ENCODE peak calls at places on chromosomes 13 and 19, in ten cellular contexts. One of them, this sample, is unnamed.

GRCh38 chr19:12331211-12331941 is 2.1 kb downstream of the ZNF563 start:
- DNase-seq in hepatocyte: peak
- DNase-seq in tibial nerve: no peak
- DNase-seq in body of pancreas: no peak
- DNase-seq in right atrium auricular region: no peak
- DNase-seq in cardiac muscle cell: peak
- DNase-seq in psoas muscle: no peak
- DNase-seq in OCI-LY7: peak
- DNase-seq in dorsolateral prefrontal cortex: no peak
- DNase-seq in breast epithelium: no peak
- DNase-seq in this sample: no peak

GRCh38 chr13:20035130-20035529 is 76.6 kb downstream of the ZMYM2 start:
- DNase-seq in right atrium auricular region: no peak
- DNase-seq in hepatocyte: no peak
- DNase-seq in cardiac muscle cell: no peak
- DNase-seq in dorsolateral prefrontal cortex: no peak
- DNase-seq in body of pancreas: no peak
- DNase-seq in tibial nerve: no peak
- DNase-seq in psoas muscle: no peak
- DNase-seq in breast epithelium: no peak
- DNase-seq in OCI-LY7: no peak
- DNase-seq in this sample: no peak

GRCh38 chr13:46296920-46297319 is 85.2 kb downstream of the LRRC63 start:
- DNase-seq in tibial nerve: no peak
- DNase-seq in cardiac muscle cell: no peak
- DNase-seq in breast epithelium: no peak
- DNase-seq in psoas muscle: no peak
- DNase-seq in hepatocyte: peak
- DNase-seq in right atrium auricular region: no peak
- DNase-seq in OCI-LY7: no peak
- DNase-seq in body of pancreas: no peak
- DNase-seq in dorsolateral prefrontal cortex: no peak
- DNase-seq in this sample: no peak

GRCh38 chr19:47239610-47240296 is 8.8 kb upstream of the BBC3 start:
- DNase-seq in right atrium auricular region: no peak
- DNase-seq in psoas muscle: peak
- DNase-seq in cardiac muscle cell: peak
- DNase-seq in tibial nerve: no peak
- DNase-seq in hepatocyte: peak
- DNase-seq in breast epithelium: no peak
- DNase-seq in OCI-LY7: no peak
- DNase-seq in dorsolateral prefrontal cortex: peak
- DNase-seq in body of pancreas: no peak
- DNase-seq in this sample: peak

GRCh38 chr19:17572640-17573039 is 17.2 kb downstream of the COLGALT1 start:
- DNase-seq in tibial nerve: no peak
- DNase-seq in cardiac muscle cell: no peak
- DNase-seq in hepatocyte: no peak
- DNase-seq in dorsolateral prefrontal cortex: no peak
- DNase-seq in breast epithelium: no peak
- DNase-seq in body of pancreas: no peak
- DNase-seq in OCI-LY7: no peak
- DNase-seq in psoas muscle: no peak
- DNase-seq in right atrium auricular region: no peak
- DNase-seq in this sample: no peak

GRCh38 chr13:43023244-43023931 is at the start of gene DNAJC15:
- DNase-seq in cardiac muscle cell: no peak
- DNase-seq in hepatocyte: peak
- DNase-seq in tibial nerve: peak
- DNase-seq in right atrium auricular region: peak
- DNase-seq in OCI-LY7: peak
- DNase-seq in breast epithelium: peak
- DNase-seq in body of pancreas: peak
- DNase-seq in dorsolateral prefrontal cortex: peak
- DNase-seq in psoas muscle: peak
- DNase-seq in this sample: peak

GRCh38 chr13:78317030-78317429 is 286.3 kb downstream of the POU4F1 start:
- DNase-seq in dorsolateral prefrontal cortex: no peak
- DNase-seq in right atrium auricular region: no peak
- DNase-seq in hepatocyte: peak
- DNase-seq in breast epithelium: no peak
- DNase-seq in cardiac muscle cell: peak
- DNase-seq in OCI-LY7: no peak
- DNase-seq in tibial nerve: no peak
- DNase-seq in body of pancreas: no peak
- DNase-seq in psoas muscle: no peak
- DNase-seq in this sample: no peak

GRCh38 chr13:107006646-107007045 is 438.7 kb upstream of the ARGLU1 start:
- DNase-seq in psoas muscle: no peak
- DNase-seq in body of pancreas: no peak
- DNase-seq in right atrium auricular region: no peak
- DNase-seq in hepatocyte: no peak
- DNase-seq in tibial nerve: no peak
- DNase-seq in OCI-LY7: no peak
- DNase-seq in breast epithelium: no peak
- DNase-seq in dorsolateral prefrontal cortex: no peak
- DNase-seq in cardiac muscle cell: no peak
- DNase-seq in this sample: no peak

GRCh38 chr13:105530468-105530867 is 1005.0 kb downstream of the EFNB2 start:
- DNase-seq in psoas muscle: no peak
- DNase-seq in breast epithelium: no peak
- DNase-seq in tibial nerve: no peak
- DNase-seq in OCI-LY7: no peak
- DNase-seq in body of pancreas: no peak
- DNase-seq in dorsolateral prefrontal cortex: no peak
- DNase-seq in hepatocyte: no peak
- DNase-seq in right atrium auricular region: no peak
- DNase-seq in cardiac muscle cell: no peak
- DNase-seq in this sample: no peak

GRCh38 chr13:74290324-74290773 is 156.1 kb upstream of the KLF12 start:
- DNase-seq in OCI-LY7: peak
- DNase-seq in hepatocyte: peak
- DNase-seq in psoas muscle: no peak
- DNase-seq in cardiac muscle cell: peak
- DNase-seq in breast epithelium: no peak
- DNase-seq in body of pancreas: no peak
- DNase-seq in dorsolateral prefrontal cortex: no peak
- DNase-seq in tibial nerve: no peak
- DNase-seq in right atrium auricular region: no peak
- DNase-seq in this sample: peak

GRCh38 chr13:72141845-72142470 is 275.0 kb upstream of the DACH1 start:
- DNase-seq in OCI-LY7: no peak
- DNase-seq in psoas muscle: no peak
- DNase-seq in hepatocyte: no peak
- DNase-seq in dorsolateral prefrontal cortex: no peak
- DNase-seq in body of pancreas: no peak
- DNase-seq in cardiac muscle cell: no peak
- DNase-seq in tibial nerve: no peak
- DNase-seq in breast epithelium: no peak
- DNase-seq in right atrium auricular region: no peak
- DNase-seq in this sample: no peak

GRCh38 chr13:101623469-101624209 is 171.2 kb downstream of the ITGBL1 start:
- DNase-seq in cardiac muscle cell: no peak
- DNase-seq in dorsolateral prefrontal cortex: no peak
- DNase-seq in psoas muscle: no peak
- DNase-seq in tibial nerve: no peak
- DNase-seq in hepatocyte: no peak
- DNase-seq in body of pancreas: no peak
- DNase-seq in breast epithelium: no peak
- DNase-seq in right atrium auricular region: no peak
- DNase-seq in OCI-LY7: no peak
- DNase-seq in this sample: no peak

GRCh38 chr13:37209621-37210020 is 104.2 kb upstream of the CSNK1A1L start:
- DNase-seq in breast epithelium: no peak
- DNase-seq in body of pancreas: no peak
- DNase-seq in hepatocyte: no peak
- DNase-seq in right atrium auricular region: no peak
- DNase-seq in tibial nerve: no peak
- DNase-seq in OCI-LY7: no peak
- DNase-seq in dorsolateral prefrontal cortex: no peak
- DNase-seq in cardiac muscle cell: no peak
- DNase-seq in psoas muscle: no peak
- DNase-seq in this sample: no peak

GRCh38 chr19:49849433-49850220 is 1.3 kb upstream of the PTOV1 start:
- DNase-seq in body of pancreas: no peak
- DNase-seq in cardiac muscle cell: no peak
- DNase-seq in right atrium auricular region: no peak
- DNase-seq in OCI-LY7: no peak
- DNase-seq in psoas muscle: no peak
- DNase-seq in dorsolateral prefrontal cortex: no peak
- DNase-seq in breast epithelium: no peak
- DNase-seq in tibial nerve: no peak
- DNase-seq in hepatocyte: no peak
- DNase-seq in this sample: no peak
- H3K27ac ChIP-seq in body of pancreas: no peak
- H3K27ac ChIP-seq in cardiac muscle cell: peak
- H3K27ac ChIP-seq in right atrium auricular region: peak
- H3K27ac ChIP-seq in OCI-LY7: no peak
- H3K27ac ChIP-seq in psoas muscle: peak
- H3K27ac ChIP-seq in dorsolateral prefrontal cortex: peak
- H3K27ac ChIP-seq in breast epithelium: peak
- H3K27ac ChIP-seq in tibial nerve: peak
- H3K27ac ChIP-seq in hepatocyte: peak
- H3K27ac ChIP-seq in this sample: no peak

GRCh38 chr19:41330476-41330875 is 20.5 kb downstream of the CCDC97 start:
- DNase-seq in psoas muscle: no peak
- DNase-seq in body of pancreas: no peak
- DNase-seq in hepatocyte: no peak
- DNase-seq in breast epithelium: no peak
- DNase-seq in dorsolateral prefrontal cortex: no peak
- DNase-seq in tibial nerve: no peak
- DNase-seq in cardiac muscle cell: no peak
- DNase-seq in right atrium auricular region: no peak
- DNase-seq in OCI-LY7: no peak
- DNase-seq in this sample: no peak

GRCh38 chr19:41332468-41332867 is 21.3 kb downstream of the TGFB1 start:
- DNase-seq in psoas muscle: no peak
- DNase-seq in OCI-LY7: no peak
- DNase-seq in cardiac muscle cell: no peak
- DNase-seq in dorsolateral prefrontal cortex: no peak
- DNase-seq in tibial nerve: no peak
- DNase-seq in right atrium auricular region: no peak
- DNase-seq in hepatocyte: no peak
- DNase-seq in breast epithelium: no peak
- DNase-seq in body of pancreas: no peak
- DNase-seq in this sample: no peak

GRCh38 chr19:41328818-41329220 is 18.8 kb downstream of the CCDC97 start:
- DNase-seq in cardiac muscle cell: no peak
- DNase-seq in tibial nerve: no peak
- DNase-seq in body of pancreas: no peak
- DNase-seq in right atrium auricular region: no peak
- DNase-seq in hepatocyte: no peak
- DNase-seq in OCI-LY7: no peak
- DNase-seq in dorsolateral prefrontal cortex: no peak
- DNase-seq in breast epithelium: no peak
- DNase-seq in psoas muscle: no peak
- DNase-seq in this sample: no peak

GRCh38 chr19:41332000-41332399 is 21.7 kb downstream of the TGFB1 start:
- DNase-seq in right atrium auricular region: no peak
- DNase-seq in body of pancreas: no peak
- DNase-seq in tibial nerve: no peak
- DNase-seq in psoas muscle: no peak
- DNase-seq in hepatocyte: no peak
- DNase-seq in dorsolateral prefrontal cortex: no peak
- DNase-seq in breast epithelium: no peak
- DNase-seq in cardiac muscle cell: no peak
- DNase-seq in OCI-LY7: no peak
- DNase-seq in this sample: no peak

GRCh38 chr19:41330946-41331678 is 21.1 kb downstream of the CCDC97 start:
- DNase-seq in OCI-LY7: no peak
- DNase-seq in body of pancreas: no peak
- DNase-seq in breast epithelium: no peak
- DNase-seq in hepatocyte: no peak
- DNase-seq in dorsolateral prefrontal cortex: no peak
- DNase-seq in psoas muscle: no peak
- DNase-seq in tibial nerve: no peak
- DNase-seq in right atrium auricular region: no peak
- DNase-seq in cardiac muscle cell: no peak
- DNase-seq in this sample: no peak
- H3K27ac ChIP-seq in OCI-LY7: no peak
- H3K27ac ChIP-seq in body of pancreas: no peak
- H3K27ac ChIP-seq in breast epithelium: no peak
- H3K27ac ChIP-seq in hepatocyte: no peak
- H3K27ac ChIP-seq in dorsolateral prefrontal cortex: no peak
- H3K27ac ChIP-seq in psoas muscle: no peak
- H3K27ac ChIP-seq in tibial nerve: no peak
- H3K27ac ChIP-seq in right atrium auricular region: no peak
- H3K27ac ChIP-seq in cardiac muscle cell: no peak
- H3K27ac ChIP-seq in this sample: no peak

GRCh38 chr13:114125589-114125988 is 6.8 kb downstream of the RASA3 start:
- DNase-seq in cardiac muscle cell: no peak
- DNase-seq in hepatocyte: no peak
- DNase-seq in psoas muscle: no peak
- DNase-seq in OCI-LY7: no peak
- DNase-seq in tibial nerve: no peak
- DNase-seq in dorsolateral prefrontal cortex: no peak
- DNase-seq in right atrium auricular region: no peak
- DNase-seq in body of pancreas: no peak
- DNase-seq in breast epithelium: no peak
- DNase-seq in this sample: no peak
- H3K27ac ChIP-seq in cardiac muscle cell: no peak
- H3K27ac ChIP-seq in hepatocyte: no peak
- H3K27ac ChIP-seq in psoas muscle: peak
- H3K27ac ChIP-seq in OCI-LY7: no peak
- H3K27ac ChIP-seq in tibial nerve: no peak
- H3K27ac ChIP-seq in dorsolateral prefrontal cortex: no peak
- H3K27ac ChIP-seq in right atrium auricular region: no peak
- H3K27ac ChIP-seq in body of pancreas: no peak
- H3K27ac ChIP-seq in breast epithelium: no peak
- H3K27ac ChIP-seq in this sample: no peak

DNA sequence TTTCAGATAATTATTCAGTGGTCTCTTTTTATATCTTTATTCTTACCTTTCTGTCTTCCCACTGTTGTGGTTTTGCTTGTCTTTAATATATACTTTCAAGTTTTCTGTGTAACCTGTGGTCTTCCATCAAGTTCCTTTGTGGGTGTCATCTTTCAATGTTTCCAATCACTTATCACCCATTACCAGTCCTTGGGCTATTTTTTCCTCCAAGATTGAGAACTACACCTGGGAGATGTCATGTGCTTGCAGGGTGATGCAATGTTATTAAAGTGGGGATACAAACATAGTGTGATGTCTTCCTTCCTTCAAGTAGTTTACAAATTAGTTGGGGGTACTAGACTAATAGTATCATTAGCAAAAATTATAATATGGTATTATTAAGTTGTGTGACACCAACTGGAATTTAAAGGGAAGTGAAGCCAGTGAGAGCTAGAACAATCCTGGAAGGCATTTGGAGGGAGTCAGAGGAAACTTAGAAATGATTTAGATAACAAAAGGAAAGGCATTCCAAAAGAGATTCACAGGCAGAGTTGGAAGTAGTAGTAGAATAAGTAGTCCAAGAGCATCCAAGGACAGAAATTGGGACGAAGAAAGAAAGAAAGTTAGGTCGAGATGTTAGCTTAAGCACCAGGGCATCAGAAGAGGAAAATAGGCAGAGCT is 3.4 kb downstream of the FNDC3A start:
- DNase-seq in dorsolateral prefrontal cortex: no peak
- DNase-seq in OCI-LY7: peak
- DNase-seq in psoas muscle: no peak
- DNase-seq in body of pancreas: no peak
- DNase-seq in right atrium auricular region: no peak
- DNase-seq in cardiac muscle cell: no peak
- DNase-seq in breast epithelium: no peak
- DNase-seq in hepatocyte: no peak
- DNase-seq in tibial nerve: no peak
- DNase-seq in this sample: no peak
- H3K27ac ChIP-seq in dorsolateral prefrontal cortex: no peak
- H3K27ac ChIP-seq in OCI-LY7: peak
- H3K27ac ChIP-seq in psoas muscle: no peak
- H3K27ac ChIP-seq in body of pancreas: no peak
- H3K27ac ChIP-seq in right atrium auricular region: no peak
- H3K27ac ChIP-seq in cardiac muscle cell: no peak
- H3K27ac ChIP-seq in breast epithelium: no peak
- H3K27ac ChIP-seq in hepatocyte: no peak
- H3K27ac ChIP-seq in tibial nerve: no peak
- H3K27ac ChIP-seq in this sample: no peak